ENCODE peak calls at places on chromosomes 11 and 22, in five cellular contexts. One of them, this sample, is unnamed. For H3K4me1, the result is how much of the 10 kb centered on the place peaks cover.

GRCh38 chr11:65352783-65353182 is 1.8 kb upstream of the TIGD3 start:
- DNase-seq in endodermal cell: no peak
- DNase-seq in hepatocyte: no peak
- DNase-seq in GM23248: peak
- DNase-seq in BE2C: no peak
- DNase-seq in this sample: no peak

GRCh38 chr11:19867064-19867463 is 154.4 kb downstream of the NAV2 start:
- DNase-seq in endodermal cell: no peak
- DNase-seq in hepatocyte: no peak
- DNase-seq in GM23248: no peak
- DNase-seq in BE2C: no peak
- DNase-seq in this sample: no peak

GRCh38 chr11:27470166-27470565 is 2.4 kb downstream of the LGR4 start:
- DNase-seq in endodermal cell: no peak
- DNase-seq in hepatocyte: no peak
- DNase-seq in GM23248: peak
- DNase-seq in BE2C: no peak
- DNase-seq in this sample: no peak

GRCh38 chr11:94322501-94322900 is 18.1 kb downstream of the IZUMO1R start:
- DNase-seq in endodermal cell: no peak
- DNase-seq in hepatocyte: no peak
- DNase-seq in GM23248: no peak
- DNase-seq in BE2C: no peak
- DNase-seq in this sample: no peak

GRCh38 chr11:111414936-111415335 is 35.9 kb upstream of the POU2AF1 start:
- DNase-seq in endodermal cell: peak
- DNase-seq in hepatocyte: no peak
- DNase-seq in GM23248: no peak
- DNase-seq in BE2C: no peak
- DNase-seq in this sample: no peak

GRCh38 chr11:17244046-17244445 is 32.5 kb upstream of the NUCB2 start:
- DNase-seq in endodermal cell: no peak
- DNase-seq in hepatocyte: no peak
- DNase-seq in GM23248: no peak
- DNase-seq in BE2C: no peak
- DNase-seq in this sample: no peak

GRCh38 chr11:130178441-130178971 is 18.9 kb downstream of the ST14 start:
- DNase-seq in endodermal cell: no peak
- DNase-seq in hepatocyte: no peak
- DNase-seq in GM23248: no peak
- DNase-seq in BE2C: no peak
- DNase-seq in this sample: no peak

GRCh38 chr11:68403424-68403823 is 57.1 kb upstream of the PPP6R3 start:
- DNase-seq in endodermal cell: no peak
- DNase-seq in hepatocyte: no peak
- DNase-seq in GM23248: no peak
- DNase-seq in BE2C: no peak
- DNase-seq in this sample: no peak

GRCh38 chr22:39474351-39474991 is 17.7 kb downstream of the MGAT3 start:
- DNase-seq in endodermal cell: peak
- DNase-seq in hepatocyte: peak
- DNase-seq in GM23248: peak
- DNase-seq in BE2C: peak
- DNase-seq in this sample: no peak

GRCh38 chr11:87356428-87356827 is 318.7 kb downstream of the TMEM135 start:
- DNase-seq in endodermal cell: no peak
- DNase-seq in hepatocyte: no peak
- DNase-seq in GM23248: no peak
- DNase-seq in BE2C: no peak
- DNase-seq in this sample: no peak

GRCh38 chr22:44850946-44851345 is 98.6 kb downstream of the ARHGAP8 start:
- DNase-seq in endodermal cell: peak
- DNase-seq in hepatocyte: no peak
- DNase-seq in GM23248: no peak
- DNase-seq in BE2C: peak
- DNase-seq in this sample: no peak

GRCh38 chr11:6611092-6612007 is 666 bp downstream of the TAF10 start:
- DNase-seq in endodermal cell: peak
- DNase-seq in hepatocyte: no peak
- DNase-seq in GM23248: peak
- DNase-seq in BE2C: no peak
- DNase-seq in this sample: no peak

GRCh38 chr11:75271730-75272129 is 31.2 kb downstream of the TPBGL start:
- DNase-seq in endodermal cell: peak
- DNase-seq in hepatocyte: no peak
- DNase-seq in GM23248: no peak
- DNase-seq in BE2C: no peak
- DNase-seq in this sample: no peak

GRCh38 chr11:32870676-32871075 is 21.9 kb upstream of the QSER1 start:
- DNase-seq in endodermal cell: peak
- DNase-seq in hepatocyte: no peak
- DNase-seq in GM23248: no peak
- DNase-seq in BE2C: peak
- DNase-seq in this sample: no peak

GRCh38 chr11:87137711-87138110 is 100.0 kb downstream of the TMEM135 start:
- DNase-seq in endodermal cell: no peak
- DNase-seq in hepatocyte: no peak
- DNase-seq in GM23248: peak
- DNase-seq in BE2C: no peak
- DNase-seq in this sample: no peak

GRCh38 chr22:40877488-40877887 is 15.6 kb upstream of the DNAJB7 start:
- DNase-seq in endodermal cell: no peak
- DNase-seq in hepatocyte: no peak
- DNase-seq in GM23248: no peak
- DNase-seq in BE2C: no peak
- DNase-seq in this sample: no peak

GRCh38 chr11:120256178-120256577 is 16.2 kb downstream of the POU2F3 start:
- DNase-seq in endodermal cell: no peak
- DNase-seq in hepatocyte: no peak
- DNase-seq in GM23248: no peak
- DNase-seq in BE2C: no peak
- DNase-seq in this sample: no peak

GRCh38 chr11:44837650-44838049 is 110.9 kb downstream of the TSPAN18 start:
- DNase-seq in endodermal cell: no peak
- DNase-seq in hepatocyte: no peak
- DNase-seq in GM23248: peak
- DNase-seq in BE2C: no peak
- DNase-seq in this sample: no peak

GRCh38 chr11:75241906-75242644 is 1.5 kb downstream of the TPBGL start:
- DNase-seq in endodermal cell: no peak
- DNase-seq in hepatocyte: no peak
- DNase-seq in GM23248: peak
- DNase-seq in BE2C: no peak
- DNase-seq in this sample: no peak

GRCh38 chr11:55401011-55401410 is 33.2 kb downstream of the OR4A15 start:
- DNase-seq in endodermal cell: no peak
- DNase-seq in hepatocyte: no peak
- DNase-seq in GM23248: no peak
- DNase-seq in BE2C: no peak
- DNase-seq in this sample: no peak

GRCh38 chr11:132126973-132127900 is 756.8 kb downstream of the NTM start:
- DNase-seq in endodermal cell: peak
- DNase-seq in hepatocyte: peak
- DNase-seq in GM23248: peak
- DNase-seq in BE2C: no peak
- DNase-seq in this sample: peak

GRCh38 chr11:72209101-72209500 is 7.5 kb upstream of the FOLR2 start:
- DNase-seq in endodermal cell: peak
- DNase-seq in hepatocyte: no peak
- DNase-seq in GM23248: no peak
- DNase-seq in BE2C: no peak
- DNase-seq in this sample: no peak

GRCh38 chr11:68370211-68371111 is 58.1 kb downstream of the LRP5 start:
- DNase-seq in endodermal cell: no peak
- DNase-seq in hepatocyte: no peak
- DNase-seq in GM23248: peak
- DNase-seq in BE2C: peak
- DNase-seq in this sample: no peak

GRCh38 chr22:37258810-37259472 is 14.9 kb upstream of the RAC2 start:
- DNase-seq in endodermal cell: peak
- DNase-seq in hepatocyte: no peak
- DNase-seq in GM23248: no peak
- DNase-seq in BE2C: no peak
- DNase-seq in this sample: no peak

GRCh38 chr22:48779661-48780596 is 1047.7 kb downstream of the BRD1 start:
- DNase-seq in endodermal cell: peak
- DNase-seq in hepatocyte: no peak
- DNase-seq in GM23248: no peak
- DNase-seq in BE2C: no peak
- DNase-seq in this sample: no peak

GRCh38 chr11:43927070-43927469 is 15.4 kb upstream of the C11orf96 start:
- DNase-seq in endodermal cell: no peak
- DNase-seq in hepatocyte: no peak
- DNase-seq in GM23248: no peak
- DNase-seq in BE2C: no peak
- DNase-seq in this sample: no peak

GRCh38 chr11:112670806-112671570 is 290.2 kb upstream of the NCAM1 start:
- DNase-seq in endodermal cell: no peak
- DNase-seq in hepatocyte: no peak
- DNase-seq in GM23248: no peak
- DNase-seq in BE2C: no peak
- DNase-seq in this sample: no peak

GRCh38 chr11:18633256-18634139 is 644 bp downstream of the SPTY2D1 start:
- DNase-seq in endodermal cell: peak
- DNase-seq in hepatocyte: peak
- DNase-seq in GM23248: peak
- DNase-seq in BE2C: no peak
- DNase-seq in this sample: no peak

GRCh38 chr11:125685228-125685627 is 4.6 kb upstream of the ACRV1 start:
- DNase-seq in endodermal cell: no peak
- DNase-seq in hepatocyte: peak
- DNase-seq in GM23248: no peak
- DNase-seq in BE2C: no peak
- DNase-seq in this sample: no peak

GRCh38 chr11:115528217-115528616 is 24.0 kb upstream of the CADM1 start:
- DNase-seq in endodermal cell: peak
- DNase-seq in hepatocyte: peak
- DNase-seq in GM23248: no peak
- DNase-seq in BE2C: peak
- DNase-seq in this sample: no peak

GRCh38 chr22:33476716-33477115 is 418.5 kb upstream of the SYN3 start:
- DNase-seq in endodermal cell: peak
- DNase-seq in hepatocyte: peak
- DNase-seq in GM23248: peak
- DNase-seq in BE2C: no peak
- DNase-seq in this sample: peak

DNA sequence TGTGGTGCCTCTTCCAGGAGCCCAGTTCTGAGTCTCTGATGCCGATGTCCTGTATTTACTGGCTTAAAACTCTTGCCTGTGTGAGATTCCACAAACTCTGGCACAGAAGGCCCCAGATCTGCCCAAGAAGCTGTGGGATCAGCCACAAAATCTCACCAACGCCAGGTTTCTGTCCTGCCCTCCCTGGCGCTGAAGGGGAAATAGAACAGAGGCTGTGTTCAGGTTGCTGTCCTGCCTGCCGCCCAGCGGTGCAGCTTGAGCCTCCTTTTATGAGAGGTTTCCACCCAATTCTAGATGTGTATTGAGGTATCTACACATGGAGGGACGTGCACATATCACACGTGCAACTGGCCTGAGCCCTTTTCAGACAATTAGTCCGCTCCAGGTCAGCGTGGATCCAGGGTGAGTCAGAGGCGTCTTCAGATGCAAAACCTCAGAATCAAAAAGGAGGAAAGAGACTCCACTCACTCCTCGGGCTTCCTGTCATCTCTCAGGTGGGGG is 2.2 kb downstream of the TMEM80 start:
- DNase-seq in endodermal cell: no peak
- DNase-seq in hepatocyte: no peak
- DNase-seq in GM23248: peak
- DNase-seq in BE2C: no peak
- DNase-seq in this sample: no peak
- H3K4me1 ChIP-seq in endodermal cell: under half
- H3K4me1 ChIP-seq in hepatocyte: under half
- H3K4me1 ChIP-seq in GM23248: under half
- H3K4me1 ChIP-seq in BE2C: under half
- H3K4me1 ChIP-seq in this sample: half or more

GRCh38 chr22:19666663-19667593 is 47.4 kb upstream of the SEPTIN5 start:
- DNase-seq in endodermal cell: peak
- DNase-seq in hepatocyte: no peak
- DNase-seq in GM23248: peak
- DNase-seq in BE2C: no peak
- DNase-seq in this sample: no peak
- H3K4me1 ChIP-seq in endodermal cell: under half
- H3K4me1 ChIP-seq in hepatocyte: under half
- H3K4me1 ChIP-seq in GM23248: under half
- H3K4me1 ChIP-seq in BE2C: under half
- H3K4me1 ChIP-seq in this sample: under half

DNA sequence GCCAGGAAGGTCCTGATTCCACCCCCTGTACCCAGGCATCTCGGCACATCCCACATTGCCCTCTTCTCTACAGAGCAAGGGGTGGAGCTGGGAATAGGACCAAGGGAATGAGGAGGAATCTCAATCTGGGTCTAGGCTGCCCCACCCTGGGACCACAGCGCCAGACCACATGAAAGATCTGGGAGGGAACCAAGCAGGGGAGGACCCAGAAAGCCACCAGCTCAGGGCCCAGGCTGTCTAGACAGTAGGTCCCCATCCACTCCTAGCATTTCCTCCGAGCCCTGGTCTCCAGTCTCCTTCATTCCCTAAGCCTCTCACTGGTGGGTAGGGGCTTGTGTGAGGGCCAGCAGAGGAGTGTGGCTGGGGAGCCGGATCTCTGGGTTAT is 11.6 kb downstream of the PHLDB1 start:
- DNase-seq in endodermal cell: peak
- DNase-seq in hepatocyte: no peak
- DNase-seq in GM23248: peak
- DNase-seq in BE2C: no peak
- DNase-seq in this sample: no peak
- H3K4me1 ChIP-seq in endodermal cell: under half
- H3K4me1 ChIP-seq in hepatocyte: half or more
- H3K4me1 ChIP-seq in GM23248: half or more
- H3K4me1 ChIP-seq in BE2C: under half
- H3K4me1 ChIP-seq in this sample: half or more

GRCh38 chr11:69881467-69882269 is 62.5 kb upstream of the FGF3 start:
- DNase-seq in endodermal cell: peak
- DNase-seq in hepatocyte: no peak
- DNase-seq in GM23248: no peak
- DNase-seq in BE2C: peak
- DNase-seq in this sample: no peak

GRCh38 chr11:69882270-69882608 is 63.0 kb upstream of the FGF3 start:
- DNase-seq in endodermal cell: no peak
- DNase-seq in hepatocyte: no peak
- DNase-seq in GM23248: no peak
- DNase-seq in BE2C: peak
- DNase-seq in this sample: no peak

GRCh38 chr11:69879734-69880005 is 60.5 kb upstream of the FGF3 start:
- DNase-seq in endodermal cell: no peak
- DNase-seq in hepatocyte: no peak
- DNase-seq in GM23248: no peak
- DNase-seq in BE2C: no peak
- DNase-seq in this sample: no peak

GRCh38 chr11:69880041-69880802 is 61.0 kb upstream of the FGF3 start:
- DNase-seq in endodermal cell: peak
- DNase-seq in hepatocyte: no peak
- DNase-seq in GM23248: no peak
- DNase-seq in BE2C: peak
- DNase-seq in this sample: no peak

GRCh38 chr11:69880803-69881445 is 61.7 kb upstream of the FGF3 start:
- DNase-seq in endodermal cell: peak
- DNase-seq in hepatocyte: no peak
- DNase-seq in GM23248: no peak
- DNase-seq in BE2C: peak
- DNase-seq in this sample: no peak
- H3K4me1 ChIP-seq in endodermal cell: under half
- H3K4me1 ChIP-seq in hepatocyte: under half
- H3K4me1 ChIP-seq in GM23248: under half
- H3K4me1 ChIP-seq in BE2C: under half
- H3K4me1 ChIP-seq in this sample: under half